ENCODE peak calls at places on chromosome 5, in five cellular contexts. T is A549, V is heart left ventricle, C is ovary, E is tibial nerve. L is an unnamed sample. For H3K4me1, the result is how much of the 10 kb centered on the place peaks cover.

GRCh38 chr5:170238456-170238855 is 5.7 kb downstream of the C5orf58 start:
- DNase-seq in C (no peak), V (no peak), T (no peak), E (no peak), L (no peak)

GRCh38 chr5:43007246-43007910 is 32.7 kb downstream of the ANXA2R start:
- DNase-seq in E (peak), V (peak), T (peak), C (peak), L (no peak)

GRCh38 chr5:145859897-145860296 is 12.9 kb downstream of the GRXCR2 start:
- DNase-seq in T (no peak), C (no peak), V (no peak), E (no peak), L (no peak)

GRCh38 chr5:135966165-135966564 is 11.4 kb upstream of the LECT2 start:
- DNase-seq in E (no peak), C (no peak), T (no peak), V (no peak), L (no peak)

GRCh38 chr5:14321936-14322335 is 178.8 kb downstream of the TRIO start:
- DNase-seq in V (no peak), T (no peak), E (no peak), C (no peak), L (no peak)

GRCh38 chr5:58620336-58620735 is 37.5 kb downstream of the RAB3C start:
- DNase-seq in E (no peak), C (no peak), V (no peak), T (no peak), L (no peak)

GRCh38 chr5:151660616-151661015 is 26.1 kb downstream of the SPARC start:
- DNase-seq in V (no peak), E (no peak), T (no peak), C (no peak), L (no peak)

GRCh38 chr5:150069619-150070276 is 16.6 kb downstream of the CSF1R start:
- DNase-seq in V (no peak), E (no peak), C (no peak), T (no peak), L (no peak)

GRCh38 chr5:132782101-132782500 is 5.1 kb upstream of the SEPTIN8 start:
- DNase-seq in V (no peak), C (no peak), E (no peak), T (no peak), L (no peak)

GRCh38 chr5:95822038-95822407 is 503 bp downstream of the GLRX start:
- DNase-seq in E (no peak), V (peak), C (peak), T (peak), L (no peak)

GRCh38 chr5:178667685-178668084 is 40.8 kb upstream of the CLK4 start:
- DNase-seq in C (no peak), V (no peak), E (no peak), T (no peak), L (no peak)
- H3K4me1 ChIP-seq in C (under half), V (under half), E (under half), T (under half), L (under half)

GRCh38 chr5:177459819-177460628 is 13.4 kb downstream of the DBN1 start:
- DNase-seq in E (no peak), C (no peak), V (no peak), T (no peak), L (no peak)
- TF ChIP-seq POLR2A in E (no peak), C (no peak), V (no peak), T (no peak), L (no peak)

GRCh38 chr5:139667001-139667729 is 19.0 kb downstream of the CXXC5 start:
- DNase-seq in T (no peak), V (no peak), C (no peak), E (no peak), L (no peak)
- H3K4me1 ChIP-seq in T (under half), V (half or more), C (under half), E (half or more), L (under half)

DNA sequence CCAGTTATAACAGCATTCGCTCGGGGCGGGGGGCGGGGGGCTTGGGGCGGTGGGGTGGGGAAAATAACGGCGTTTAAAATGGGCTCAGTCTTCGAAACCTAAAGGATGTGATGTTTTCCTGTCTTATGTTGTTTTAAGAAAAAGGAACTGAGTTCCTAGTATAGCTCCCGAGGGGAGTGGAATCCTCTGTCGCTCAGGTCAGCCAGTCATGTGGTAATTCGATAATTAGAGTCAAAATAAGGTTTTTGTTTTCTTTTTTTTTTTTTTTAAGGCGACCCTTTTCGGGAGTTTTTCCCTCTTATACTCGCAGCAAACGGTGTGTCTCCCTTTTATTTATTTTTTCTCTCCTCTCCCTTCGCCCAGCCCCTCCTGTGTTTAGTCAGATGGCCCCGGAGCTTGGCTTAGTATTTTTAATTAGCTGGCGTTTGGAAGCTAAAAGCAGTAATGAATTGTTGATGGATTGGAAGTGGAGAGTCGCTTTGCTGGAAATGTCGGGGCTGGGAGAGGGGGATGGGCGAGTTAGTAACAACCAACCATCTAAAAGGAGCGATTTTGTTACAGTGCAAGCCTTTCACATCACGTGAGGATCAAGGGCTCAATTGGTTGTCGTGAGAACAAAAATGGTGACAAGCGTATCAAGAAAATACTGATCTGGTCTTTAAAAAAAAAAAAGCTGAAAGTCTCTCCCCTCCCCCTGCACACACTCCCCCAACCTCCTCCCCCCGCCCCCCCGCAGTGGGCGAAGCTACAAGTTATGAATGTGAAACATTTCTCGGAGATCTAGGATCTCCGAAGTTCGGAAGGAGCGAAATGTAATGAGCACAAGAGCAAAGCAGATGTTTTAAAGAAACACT is 704 bp upstream of the ZNF608 start:
- DNase-seq in T (peak), C (peak), E (peak), V (peak), L (peak)
- TF ChIP-seq POLR2A in T (no peak), C (peak), E (no peak), V (no peak), L (peak)